ENCODE peak calls at places on chromosomes 3 and 15, in six cellular contexts. L, U, V, H, M and C are unnamed samples.

GRCh38 chr3:12370758-12371157 is 81.9 kb downstream of the PPARG start:
- DNase-seq in L (no peak), U (no peak), V (no peak), H (no peak), M (no peak), C (no peak)

GRCh38 chr15:65920825-65921309 is 51.6 kb downstream of the RAB11A start:
- DNase-seq in L (no peak), U (no peak), V (no peak), H (no peak), M (no peak), C (no peak)

GRCh38 chr15:74789171-74789627 is 7.3 kb downstream of the CSK start:
- DNase-seq in L (peak; percentile 61), U (no peak), V (no peak), H (no peak), M (no peak), C (no peak)

GRCh38 chr15:80252281-80252619 is 237 bp upstream of the CTXND1 start:
- DNase-seq in L (no peak), U (no peak), V (no peak), H (no peak), M (no peak), C (no peak)

GRCh38 chr3:130839815-130840214 is 54.1 kb upstream of the ATP2C1 start:
- DNase-seq in L (no peak), U (no peak), V (no peak), H (no peak), M (no peak), C (no peak)

GRCh38 chr15:70741107-70741511 is 22.2 kb downstream of the UACA start:
- DNase-seq in L (peak; percentile 91), U (peak; percentile 82), V (no peak), H (peak; percentile 62), M (no peak), C (peak; percentile 55)

GRCh38 chr3:187736418-187736871 is 8.8 kb downstream of the BCL6 start:
- DNase-seq in L (no peak), U (no peak), V (no peak), H (no peak), M (no peak), C (no peak)

GRCh38 chr15:65083262-65083701 is 6.7 kb downstream of the KBTBD13 start:
- DNase-seq in L (peak; percentile 83), U (no peak), V (no peak), H (no peak), M (no peak), C (no peak)

GRCh38 chr3:99520511-99520910 is 117.9 kb upstream of the COL8A1 start:
- DNase-seq in L (no peak), U (no peak), V (no peak), H (no peak), M (no peak), C (no peak)

GRCh38 chr3:196162679-196163078 is 48.5 kb downstream of the ZDHHC19 start:
- DNase-seq in L (no peak), U (no peak), V (no peak), H (no peak), M (no peak), C (no peak)

GRCh38 chr15:24772256-24772655 is 96.7 kb downstream of the NPAP1 start:
- DNase-seq in L (no peak), U (no peak), V (no peak), H (no peak), M (no peak), C (no peak)

GRCh38 chr3:30161370-30161769 is 445.0 kb upstream of the TGFBR2 start:
- DNase-seq in L (peak; percentile 66), U (no peak), V (no peak), H (no peak), M (no peak), C (no peak)

GRCh38 chr15:66178531-66178910 is 75.0 kb downstream of the MEGF11 start:
- DNase-seq in L (peak; percentile 17), U (no peak), V (no peak), H (no peak), M (no peak), C (no peak)

GRCh38 chr15:29442532-29442931 is 172.9 kb upstream of the NSMCE3 start:
- DNase-seq in L (no peak), U (peak; percentile 33), V (no peak), H (no peak), M (no peak), C (no peak)

GRCh38 chr3:194587438-194587931 is 45.7 kb downstream of the TMEM44 start:
- DNase-seq in L (no peak), U (peak; percentile 86), V (no peak), H (peak; percentile 46), M (no peak), C (no peak)

DNA sequence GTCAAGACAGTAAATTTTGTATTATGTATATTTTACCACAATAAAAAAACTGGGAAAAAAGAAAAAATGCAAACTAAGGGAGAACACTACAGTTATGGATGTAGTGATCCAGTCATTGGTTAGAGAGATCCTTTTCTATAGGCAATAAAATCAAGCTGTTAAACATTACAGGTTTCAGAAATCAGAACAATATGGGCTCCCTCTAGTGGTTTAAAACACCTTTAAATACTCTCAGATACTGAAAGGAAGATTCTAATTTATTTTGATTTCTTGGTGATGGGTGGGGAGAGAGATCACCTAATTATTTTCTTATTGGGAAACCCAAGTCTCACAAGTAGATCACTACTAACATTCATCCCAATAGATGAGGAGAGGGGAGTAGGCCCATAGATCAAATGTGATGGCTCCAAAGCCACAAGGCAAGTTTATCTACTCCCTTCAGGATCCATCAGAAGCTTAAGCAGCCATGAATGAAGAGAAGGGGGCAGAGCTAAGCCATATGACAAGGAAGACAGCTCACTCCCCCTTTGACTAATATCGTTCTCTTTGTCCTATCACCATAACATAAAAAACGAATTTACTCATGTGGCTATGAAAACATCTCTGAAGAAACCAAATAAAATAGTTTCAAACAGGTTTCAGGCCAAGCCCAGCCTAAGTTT is 118.6 kb downstream of the ANO10 start:
- DNase-seq in L (no peak), U (no peak), V (no peak), H (no peak), M (no peak), C (no peak)
- TF ChIP-seq CTCF in L (peak; percentile 32), U (peak; percentile 30), V (peak; percentile 15), H (peak; percentile 69), M (peak; percentile 50), C (peak; percentile 18)

DNA sequence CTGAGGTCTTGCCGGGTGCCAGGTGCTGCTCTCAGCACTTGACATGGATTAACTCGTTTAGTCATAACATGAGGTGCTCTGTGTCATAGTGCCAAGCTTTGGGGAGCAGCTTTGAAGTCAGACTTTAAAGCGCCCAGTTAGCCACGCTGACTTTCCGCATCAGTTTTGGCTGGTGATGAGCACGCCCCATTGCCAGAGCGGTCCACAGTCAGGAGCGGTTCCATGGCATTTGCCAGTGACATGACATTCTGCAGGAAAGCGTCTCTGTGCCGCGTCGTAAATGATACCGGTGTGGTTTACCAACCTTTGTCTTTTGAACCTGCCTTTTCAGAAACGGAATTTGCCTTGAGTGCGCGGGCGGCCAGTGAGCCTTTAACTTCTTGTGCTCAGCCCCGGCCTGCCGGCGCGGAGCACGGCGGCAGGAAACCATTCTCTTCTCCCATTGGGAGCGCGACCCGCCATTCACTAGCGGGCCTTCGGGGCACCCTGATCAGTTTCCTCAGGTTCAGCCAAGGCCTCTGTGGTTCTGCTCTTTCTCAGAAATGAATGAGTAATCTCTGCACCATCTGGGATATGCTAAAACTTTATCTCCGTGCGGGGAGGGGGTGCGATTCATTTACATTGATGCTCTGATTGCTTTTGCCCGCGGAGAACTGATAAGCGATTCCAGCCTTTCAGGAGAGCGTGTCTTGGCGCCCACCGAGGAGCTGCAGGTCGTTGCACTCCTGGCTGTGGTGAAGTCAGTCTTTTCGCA is 1.7 kb upstream of the SLC2A2 start:
- DNase-seq in L (peak; percentile 74), U (no peak), V (no peak), H (peak; percentile 54), M (no peak), C (peak; percentile 41)
- H3K4me3 ChIP-seq in L (peak overlapping the region; percentile 49), U (peak overlapping the region; percentile 71), V (peak overlapping the region; percentile 78), H (peak overlapping the region; percentile 63), M (peak overlapping the region; percentile 53), C (no peak overlapping the region)

DNA sequence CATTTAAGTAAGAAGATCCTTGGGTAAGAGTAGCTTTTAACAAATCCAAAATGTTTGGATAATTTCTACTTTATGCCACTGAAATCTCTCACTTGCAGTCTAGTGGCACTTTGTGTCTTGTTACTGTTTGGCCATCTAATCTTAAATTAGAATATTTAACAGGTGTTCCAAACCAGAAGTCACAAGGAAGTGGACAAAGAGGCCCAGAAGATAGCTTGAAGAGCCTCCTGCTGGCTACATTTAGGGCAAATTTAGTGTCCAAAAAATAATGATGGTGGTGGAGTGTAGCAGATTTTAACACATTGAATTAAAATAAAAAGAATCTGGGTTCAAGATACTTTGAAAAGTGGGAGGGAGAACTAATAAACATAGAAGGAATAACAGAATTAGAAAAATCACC is 172.2 kb downstream of the GHSR start:
- DNase-seq in L (no peak), U (no peak), V (no peak), H (no peak), M (no peak), C (no peak)
- TF ChIP-seq CTCF in L (no peak), U (no peak), V (no peak), H (peak; percentile 31), M (no peak), C (no peak)

GRCh38 chr15:27359586-27359985 is 388.6 kb downstream of the GABRG3 start:
- DNase-seq in L (no peak), U (no peak), V (no peak), H (no peak), M (no peak), C (no peak)

GRCh38 chr15:27365441-27365840 is 394.5 kb downstream of the GABRG3 start:
- DNase-seq in L (no peak), U (no peak), V (no peak), H (no peak), M (no peak), C (no peak)

GRCh38 chr15:27358751-27359434 is 387.9 kb downstream of the GABRG3 start:
- DNase-seq in L (no peak), U (no peak), V (no peak), H (no peak), M (no peak), C (no peak)

GRCh38 chr15:27361418-27361817 is 390.4 kb downstream of the GABRG3 start:
- DNase-seq in L (no peak), U (no peak), V (no peak), H (no peak), M (no peak), C (no peak)
- H3K4me3 ChIP-seq in L (no peak overlapping the region), U (no peak overlapping the region), V (no peak overlapping the region), H (no peak overlapping the region), M (no peak overlapping the region), C (no peak overlapping the region)

GRCh38 chr3:46375214-46375613 is 4.5 kb downstream of the CCR5 start:
- DNase-seq in L (no peak), U (no peak), V (no peak), H (no peak), M (no peak), C (no peak)

GRCh38 chr3:46374755-46375154 is 4.0 kb downstream of the CCR5 start:
- DNase-seq in L (no peak), U (no peak), V (no peak), H (no peak), M (no peak), C (no peak)

GRCh38 chr3:46371802-46372340 is 1.1 kb downstream of the CCR5 start:
- DNase-seq in L (no peak), U (no peak), V (peak; percentile 45), H (no peak), M (no peak), C (no peak)

GRCh38 chr3:46370784-46371183 is at the start of gene CCR5:
- DNase-seq in L (no peak), U (no peak), V (no peak), H (no peak), M (no peak), C (no peak)

GRCh38 chr3:46372492-46373359 is 2.0 kb downstream of the CCR5 start:
- DNase-seq in L (no peak), U (no peak), V (no peak), H (no peak), M (no peak), C (no peak)
- TF ChIP-seq CTCF in L (no peak), U (no peak), V (peak; percentile 83), H (peak; percentile 61), M (no peak), C (peak; percentile 55)